ENCODE peak calls at places on chromosomes 12 and 14, in nine cellular contexts. L is T1000; U is AG04450; Z is CD8-positive, alpha-beta memory T cell; S is A172; I is endothelial cell; N is HEK293T; Q is stromal cell of bone marrow; D is right cardiac atrium. X is an unnamed sample.

GRCh38 chr12:116442981-116443380 is 116.2 kb upstream of the MAP1LC3B2 start:
- DNase-seq in L (no peak), S (no peak), U (no peak), Z (no peak), Q (no peak), D (no peak), I (no peak), N (no peak), X (no peak)

GRCh38 chr12:461425-461824 is 1.7 kb downstream of the B4GALNT3 start:
- DNase-seq in N (no peak), L (no peak), U (no peak), Q (no peak), D (no peak), I (no peak), Z (no peak), S (no peak), X (no peak)

GRCh38 chr12:110822821-110823415 is 23.9 kb upstream of the CCDC63 start:
- DNase-seq in S (no peak), I (no peak), D (no peak), U (no peak), Z (no peak), N (no peak), Q (no peak), L (no peak), X (no peak)

GRCh38 chr14:65359503-65359902 is 53.0 kb upstream of the FUT8 start:
- DNase-seq in D (no peak), L (no peak), Q (no peak), N (no peak), S (no peak), U (no peak), I (no peak), Z (no peak), X (no peak)

GRCh38 chr12:104718581-104718980 is 239.5 kb downstream of the SLC41A2 start:
- DNase-seq in S (no peak), D (no peak), L (no peak), I (no peak), N (no peak), Q (no peak), U (no peak), Z (no peak), X (no peak)

GRCh38 chr14:73500360-73500759 is 9.6 kb downstream of the RIOX1 start:
- DNase-seq in I (no peak), U (no peak), L (no peak), S (no peak), N (no peak), Z (no peak), Q (no peak), D (no peak), X (no peak)

GRCh38 chr12:104482113-104482512 is 25.4 kb downstream of the CHST11 start:
- DNase-seq in S (no peak), I (no peak), D (no peak), Q (no peak), Z (no peak), U (no peak), N (no peak), L (no peak), X (no peak)

GRCh38 chr12:124422570-124423523 is 128.0 kb downstream of the RFLNA start:
- DNase-seq in N (no peak), Z (no peak), D (peak), U (peak), I (no peak), S (peak), Q (peak), L (peak), X (peak)

GRCh38 chr12:24795699-24796385 is 153.1 kb downstream of the BCAT1 start:
- DNase-seq in Z (no peak), D (no peak), L (no peak), Q (no peak), U (no peak), N (no peak), S (no peak), I (no peak), X (no peak)

GRCh38 chr12:108691995-108692808 is 39.1 kb downstream of the CORO1C start:
- DNase-seq in S (peak), L (no peak), U (no peak), D (peak), I (no peak), Z (peak), Q (no peak), N (no peak), X (peak)

GRCh38 chr12:120065472-120065871 is 51.1 kb downstream of the RAB35 start:
- DNase-seq in D (no peak), I (no peak), S (no peak), L (no peak), Q (no peak), Z (no peak), U (no peak), N (no peak), X (no peak)

GRCh38 chr14:105088812-105089745 is 23.8 kb upstream of the GPR132 start:
- DNase-seq in S (no peak), Z (no peak), U (no peak), Q (no peak), N (no peak), I (no peak), D (no peak), L (no peak), X (no peak)

GRCh38 chr12:12840500-12840899 is 27.4 kb downstream of the DDX47 start:
- DNase-seq in D (no peak), I (no peak), L (no peak), Z (no peak), S (no peak), Q (no peak), N (no peak), U (no peak), X (no peak)

GRCh38 chr14:64476438-64476837 is 11.1 kb downstream of the AKAP5 start:
- DNase-seq in U (no peak), D (no peak), S (no peak), I (no peak), N (no peak), Z (no peak), L (no peak), Q (no peak), X (no peak)

GRCh38 chr12:5691943-5692342 is 253.1 kb downstream of the ANO2 start:
- DNase-seq in Z (no peak), Q (no peak), U (no peak), L (no peak), N (no peak), S (no peak), D (peak), I (no peak), X (no peak)

GRCh38 chr12:80262372-80263170 is 163.2 kb downstream of the OTOGL start:
- DNase-seq in I (no peak), S (no peak), L (no peak), U (no peak), D (no peak), N (no peak), Q (peak), Z (no peak), X (peak)

GRCh38 chr12:14961466-14962155 is at the start of gene ARHGDIB:
- DNase-seq in Q (no peak), L (no peak), Z (peak), N (no peak), U (no peak), I (no peak), S (no peak), D (peak), X (peak)

X was measured in A673.